ENCODE peak calls at places on chromosome 3, in ten cellular contexts. Z, V, E, I, X, D, F, M, G and B are unnamed samples. For H3K9me3, the result is how much of the 10 kb centered on the place peaks cover.

GRCh38 chr3:109903100-109903499 is 565.8 kb upstream of the DPPA4 start:
- DNase-seq in Z (no peak), V (no peak), E (no peak), I (no peak), X (no peak), D (no peak), F (no peak), M (no peak), G (no peak), B (no peak)

GRCh38 chr3:112345681-112346080 is 12.7 kb downstream of the CD200 start:
- DNase-seq in Z (no peak), V (no peak), E (no peak), I (no peak), X (no peak), D (no peak), F (no peak), M (no peak), G (no peak), B (no peak)

GRCh38 chr3:159897331-159898075 is 91.1 kb upstream of the IL12A start:
- DNase-seq in Z (no peak), V (no peak), E (peak), I (peak), X (peak), D (no peak), F (no peak), M (no peak), G (no peak), B (peak)

GRCh38 chr3:38829404-38829803 is 13.4 kb upstream of the SCN10A start:
- DNase-seq in Z (no peak), V (peak), E (peak), I (peak), X (peak), D (no peak), F (no peak), M (no peak), G (no peak), B (peak)

GRCh38 chr3:134448664-134449063 is 37.1 kb downstream of the ANAPC13 start:
- DNase-seq in Z (no peak), V (no peak), E (no peak), I (no peak), X (no peak), D (no peak), F (no peak), M (no peak), G (no peak), B (no peak)

GRCh38 chr3:3015472-3016089 is 94.6 kb downstream of the IL5RA start:
- DNase-seq in Z (no peak), V (peak), E (peak), I (peak), X (peak), D (no peak), F (peak), M (peak), G (no peak), B (peak)

GRCh38 chr3:15823092-15823491 is 25.3 kb upstream of the ANKRD28 start:
- DNase-seq in Z (no peak), V (no peak), E (no peak), I (no peak), X (no peak), D (no peak), F (peak), M (no peak), G (no peak), B (no peak)

GRCh38 chr3:48634661-48635221 is 520 bp downstream of the SLC26A6 start:
- DNase-seq in Z (no peak), V (peak), E (peak), I (peak), X (peak), D (peak), F (peak), M (no peak), G (peak), B (peak)

GRCh38 chr3:50913279-50913678 is 238.6 kb downstream of the DOCK3 start:
- DNase-seq in Z (peak), V (no peak), E (no peak), I (no peak), X (no peak), D (no peak), F (no peak), M (no peak), G (no peak), B (no peak)

GRCh38 chr3:61420136-61420759 is 141.1 kb upstream of the PTPRG start:
- DNase-seq in Z (no peak), V (no peak), E (no peak), I (no peak), X (no peak), D (no peak), F (no peak), M (no peak), G (no peak), B (no peak)

GRCh38 chr3:132256984-132257383 is 60.2 kb upstream of the ACP3 start:
- DNase-seq in Z (peak), V (peak), E (peak), I (peak), X (peak), D (peak), F (peak), M (peak), G (no peak), B (peak)

GRCh38 chr3:181782306-181782924 is 70.7 kb downstream of the SOX2 start:
- DNase-seq in Z (no peak), V (peak), E (peak), I (no peak), X (peak), D (no peak), F (no peak), M (no peak), G (no peak), B (peak)

GRCh38 chr3:111769110-111769509 is 90.0 kb upstream of the PHLDB2 start:
- DNase-seq in Z (no peak), V (no peak), E (no peak), I (no peak), X (no peak), D (no peak), F (no peak), M (no peak), G (no peak), B (no peak)

GRCh38 chr3:49165771-49166751 is at the start of gene CCDC71:
- DNase-seq in Z (peak), V (peak), E (peak), I (peak), X (peak), D (peak), F (peak), M (peak), G (peak), B (peak)

GRCh38 chr3:125322166-125322565 is 53.0 kb downstream of the ZNF148 start:
- DNase-seq in Z (no peak), V (no peak), E (peak), I (peak), X (peak), D (no peak), F (no peak), M (no peak), G (no peak), B (peak)

GRCh38 chr3:58347984-58348383 is 15.3 kb downstream of the PXK start:
- DNase-seq in Z (no peak), V (no peak), E (no peak), I (no peak), X (no peak), D (no peak), F (no peak), M (no peak), G (no peak), B (no peak)

GRCh38 chr3:172217877-172218276 is 178.5 kb downstream of the FNDC3B start:
- DNase-seq in Z (peak), V (no peak), E (no peak), I (peak), X (peak), D (no peak), F (no peak), M (no peak), G (no peak), B (peak)

GRCh38 chr3:172219750-172220149 is 180.4 kb downstream of the FNDC3B start:
- DNase-seq in Z (no peak), V (no peak), E (no peak), I (no peak), X (no peak), D (no peak), F (no peak), M (no peak), G (no peak), B (no peak)

GRCh38 chr3:172216267-172216666 is 176.9 kb downstream of the FNDC3B start:
- DNase-seq in Z (no peak), V (no peak), E (no peak), I (no peak), X (no peak), D (no peak), F (no peak), M (no peak), G (no peak), B (no peak)

GRCh38 chr3:172218350-172219323 is 179.3 kb downstream of the FNDC3B start:
- DNase-seq in Z (peak), V (no peak), E (no peak), I (peak), X (peak), D (no peak), F (no peak), M (no peak), G (no peak), B (no peak)

DNA sequence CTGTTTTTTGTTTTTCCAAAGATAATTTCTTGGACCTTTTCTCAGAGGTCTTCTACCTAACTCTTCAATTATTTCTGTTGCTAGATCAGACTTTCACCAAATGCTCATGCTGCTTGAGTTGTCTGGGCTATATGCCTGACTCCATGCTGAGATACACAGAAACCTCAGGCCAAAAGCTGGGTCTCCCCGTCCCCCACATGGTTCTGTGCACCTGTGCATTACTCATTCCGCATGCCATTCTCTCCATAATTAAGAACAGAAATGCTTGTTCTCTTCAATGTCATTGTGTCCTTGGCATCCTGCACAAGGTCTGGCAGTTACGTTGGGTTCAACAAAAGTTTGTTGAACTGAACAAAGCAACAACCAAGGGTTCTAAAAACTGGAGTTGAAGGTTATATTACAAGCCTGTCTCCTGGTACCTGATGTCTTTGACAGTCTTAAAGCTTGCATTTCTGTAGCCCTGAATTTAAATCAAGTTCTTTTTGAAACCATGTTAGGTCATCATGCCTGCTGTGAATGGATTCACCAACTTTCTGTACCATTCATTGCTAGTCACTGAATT is 177.5 kb downstream of the FNDC3B start:
- DNase-seq in Z (no peak), V (no peak), E (no peak), I (no peak), X (no peak), D (no peak), F (no peak), M (no peak), G (no peak), B (no peak)
- H2AFZ ChIP-seq in Z (no peak), V (no peak), E (no peak), I (no peak), X (no peak), D (no peak), F (no peak), M (no peak), G (no peak), B (no peak)

DNA sequence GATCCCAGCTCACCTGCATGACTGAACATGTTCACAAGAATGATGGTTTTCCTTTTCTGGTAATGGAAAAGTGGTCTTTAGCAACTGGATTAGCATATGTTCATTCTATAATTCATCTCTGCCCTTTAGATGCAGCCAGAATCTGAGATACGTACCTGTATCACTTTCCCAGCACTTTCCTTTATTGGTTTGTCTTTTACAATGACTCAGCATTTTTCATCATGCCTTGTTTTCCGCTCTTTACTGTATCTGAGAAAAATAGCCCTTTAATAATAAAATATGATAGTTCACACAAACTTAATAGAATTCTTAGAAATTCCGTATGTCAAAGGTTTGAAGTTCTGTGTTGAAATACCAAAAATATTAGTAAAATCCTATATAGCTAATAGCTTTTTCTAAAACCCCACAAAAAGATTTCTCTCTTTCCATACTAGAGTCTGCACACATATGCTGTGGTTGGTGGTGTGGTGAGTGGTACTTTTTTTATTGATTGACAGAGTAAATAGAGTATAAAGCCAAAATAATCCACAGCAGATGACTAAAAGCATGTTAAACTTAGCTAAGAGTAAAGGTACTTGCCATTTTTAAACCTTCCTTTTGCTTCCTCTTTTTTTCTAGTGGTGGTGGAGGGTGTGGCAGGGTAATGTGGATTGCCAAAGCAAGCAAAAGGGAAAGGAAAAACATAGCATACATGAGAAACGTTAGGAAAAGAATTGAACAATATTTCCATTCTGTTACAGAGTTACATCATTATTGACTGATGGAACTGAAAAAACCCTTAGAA is 328.9 kb upstream of the RBMS3 start:
- DNase-seq in Z (no peak), V (no peak), E (no peak), I (no peak), X (no peak), D (no peak), F (no peak), M (no peak), G (no peak), B (no peak)
- H3K9me3 ChIP-seq in Z (under half), V (under half), E (under half), I (under half), X (under half), D (under half), F (under half), M (under half), G (under half), B (under half)

DNA sequence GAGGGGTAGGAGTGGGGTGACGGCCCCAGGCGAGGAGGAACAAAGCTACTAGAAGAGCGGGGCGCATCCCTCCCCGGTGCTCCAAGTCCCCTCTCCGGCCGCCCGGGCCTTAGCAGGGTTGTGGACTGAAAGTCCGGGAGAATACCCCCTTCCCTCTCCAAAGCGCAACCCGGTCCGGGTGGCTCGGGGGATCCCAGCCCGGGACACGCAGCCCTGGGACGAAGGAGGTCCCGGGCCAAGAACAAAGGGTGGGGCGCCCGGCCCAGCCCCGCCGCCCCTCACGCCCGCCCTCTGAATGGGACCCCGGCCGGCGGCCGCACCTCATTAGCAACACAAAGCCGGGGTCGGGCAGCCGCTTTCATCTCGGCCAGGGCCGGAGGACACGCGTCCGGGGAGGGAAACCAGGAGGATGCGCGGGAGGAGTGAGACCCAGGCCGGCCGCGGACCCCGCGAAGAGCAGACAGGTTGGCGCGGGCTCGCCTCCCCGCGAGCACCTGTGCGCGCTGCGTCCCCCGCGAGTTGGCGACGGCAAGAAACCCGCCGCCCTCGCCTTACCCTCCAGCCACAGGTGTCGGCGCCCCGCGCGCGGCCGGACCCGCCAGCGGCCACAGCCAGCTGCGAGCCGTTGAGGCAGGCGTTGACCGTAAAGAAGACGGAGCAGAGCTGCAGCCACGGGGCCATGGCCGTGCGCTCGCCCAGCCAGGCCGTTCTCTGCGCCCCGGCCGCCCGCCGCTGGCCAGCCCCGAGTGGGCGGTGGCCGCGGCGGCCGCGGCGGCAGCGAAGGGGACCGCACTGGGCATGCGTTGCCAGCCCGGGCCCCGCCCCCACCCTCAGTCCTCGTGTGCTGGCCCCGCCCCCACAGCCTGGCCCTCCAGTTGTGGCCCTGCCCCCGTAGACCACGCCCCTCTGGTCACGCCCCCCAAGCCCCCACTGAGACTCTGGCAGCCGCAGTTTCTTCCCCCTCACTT is at the start of gene IL17RD:
- DNase-seq in Z (peak), V (peak), E (peak), I (peak), X (no peak), D (peak), F (peak), M (peak), G (peak), B (peak)
- TF ChIP-seq EZH2 in Z (no peak), V (no peak), E (no peak), I (peak), X (peak), D (peak), F (no peak), M (no peak), G (no peak), B (no peak)

DNA sequence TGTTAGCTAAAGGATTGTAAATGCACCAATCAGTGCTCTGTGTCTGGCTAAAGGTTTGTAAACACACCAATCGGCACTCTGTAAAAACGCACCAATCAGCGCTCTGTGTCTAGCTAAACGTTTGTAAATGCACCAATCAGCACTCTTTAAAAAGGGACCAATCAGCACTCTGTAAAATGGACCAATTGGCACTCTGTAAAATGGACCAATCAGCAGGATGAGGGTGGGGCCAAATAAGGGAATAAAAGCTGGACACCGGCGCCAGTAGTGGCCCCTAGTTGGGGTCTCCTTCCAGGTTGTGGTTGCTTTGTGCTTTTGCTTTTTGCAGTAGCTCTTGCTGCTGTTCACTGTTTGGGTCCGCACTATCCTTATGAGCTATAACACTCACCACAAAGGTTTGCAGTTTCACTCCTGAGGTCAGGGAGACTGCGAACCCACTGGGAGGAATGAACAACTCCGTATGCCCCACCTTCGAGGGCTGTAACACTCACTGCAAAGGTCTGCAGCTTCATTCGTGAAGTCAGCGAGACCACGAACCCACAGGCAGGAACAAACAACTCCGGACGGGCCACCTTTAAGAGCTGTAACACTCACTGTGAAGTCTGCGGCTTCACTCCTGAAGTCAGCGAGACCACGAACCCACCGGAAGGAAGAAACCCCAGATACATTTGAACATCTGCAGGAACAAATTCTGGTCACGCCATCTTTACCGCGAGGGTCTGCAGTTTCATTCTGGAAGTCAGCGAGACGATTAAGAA is 1.1 kb upstream of the SUCLG2 start:
- DNase-seq in Z (no peak), V (no peak), E (no peak), I (no peak), X (no peak), D (no peak), F (no peak), M (no peak), G (no peak), B (peak)
- H2AFZ ChIP-seq in Z (peak), V (peak), E (peak), I (no peak), X (peak), D (no peak), F (peak), M (no peak), G (peak), B (peak)

DNA sequence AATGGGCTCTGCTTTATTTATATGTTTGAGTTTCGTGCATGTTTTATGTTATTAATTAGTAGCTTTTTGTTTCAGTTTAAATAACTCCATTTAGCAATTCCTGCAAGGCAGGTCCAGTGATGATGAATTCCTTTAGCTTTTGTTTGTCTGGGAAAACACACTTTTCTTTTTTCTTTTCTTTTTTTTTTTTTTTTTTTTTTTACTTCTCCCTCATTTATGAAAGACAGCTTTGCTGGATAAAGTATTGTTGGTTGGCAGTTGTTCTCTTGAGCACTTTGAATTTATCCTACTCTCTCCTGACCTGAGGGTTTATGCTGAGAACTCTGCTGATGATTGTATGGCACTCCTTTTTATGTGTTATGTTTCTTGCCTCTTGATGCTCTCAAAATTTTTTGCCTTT is 35.7 kb downstream of the TMEM39A start:
- DNase-seq in Z (no peak), V (no peak), E (no peak), I (peak), X (no peak), D (no peak), F (peak), M (no peak), G (no peak), B (no peak)
- H3K9me3 ChIP-seq in Z (half or more), V (half or more), E (under half), I (under half), X (under half), D (under half), F (under half), M (under half), G (under half), B (under half)

GRCh38 chr3:120167488-120167887 is 73.2 kb upstream of the GSK3B start:
- DNase-seq in Z (no peak), V (no peak), E (no peak), I (no peak), X (no peak), D (no peak), F (no peak), M (no peak), G (no peak), B (no peak)
- TF ChIP-seq EZH2 in Z (no peak), V (no peak), E (no peak), I (no peak), X (no peak), D (no peak), F (no peak), M (no peak), G (no peak), B (no peak)

GRCh38 chr3:42072583-42072924 is 18.6 kb upstream of the TRAK1 start:
- DNase-seq in Z (no peak), V (no peak), E (no peak), I (no peak), X (no peak), D (no peak), F (no peak), M (no peak), G (no peak), B (no peak)
- H2AFZ ChIP-seq in Z (no peak), V (no peak), E (no peak), I (no peak), X (no peak), D (no peak), F (no peak), M (no peak), G (no peak), B (peak)

GRCh38 chr3:1088503-1088902 is 4.3 kb upstream of the CNTN6 start:
- DNase-seq in Z (no peak), V (no peak), E (no peak), I (no peak), X (no peak), D (no peak), F (no peak), M (no peak), G (no peak), B (no peak)

GRCh38 chr3:1092061-1092460 is 763 bp upstream of the CNTN6 start:
- DNase-seq in Z (no peak), V (no peak), E (no peak), I (no peak), X (peak), D (no peak), F (no peak), M (no peak), G (no peak), B (no peak)

GRCh38 chr3:1093216-1093615 is 392 bp downstream of the CNTN6 start:
- DNase-seq in Z (no peak), V (no peak), E (no peak), I (no peak), X (no peak), D (no peak), F (no peak), M (no peak), G (no peak), B (no peak)

GRCh38 chr3:1092771-1093170 is at the start of gene CNTN6:
- DNase-seq in Z (no peak), V (peak), E (no peak), I (peak), X (peak), D (no peak), F (peak), M (no peak), G (no peak), B (no peak)

GRCh38 chr3:1091276-1091675 is 1.5 kb upstream of the CNTN6 start:
- DNase-seq in Z (no peak), V (no peak), E (no peak), I (no peak), X (peak), D (no peak), F (no peak), M (no peak), G (no peak), B (no peak)
- H3K9me3 ChIP-seq in Z (under half), V (under half), E (under half), I (under half), X (under half), D (under half), F (under half), M (under half), G (under half), B (under half)